ENCODE peak calls at places on chromosomes 4 and X, in ten cellular contexts. B is HFF-Myc, X is sigmoid colon, O is fibroblast of pulmonary artery, R is NB4, N is breast epithelium, G is lung, Z is OCI-LY7, K is lower lobe of right lung, M is fibroblast of the aortic adventitia. W is an unnamed sample.

GRCh38 chrX:132127748-132128147 is at the start of gene FRMD7:
- DNase-seq in M (no peak), K (no peak), X (no peak), O (peak; percentile 6), B (no peak), R (no peak), Z (no peak), N (no peak), G (no peak), W (no peak)

GRCh38 chrX:23503835-23504539 is 163.3 kb upstream of the PRDX4 start:
- DNase-seq in K (peak; percentile 70), Z (no peak), N (peak; percentile 83), X (peak; percentile 57), B (peak; percentile 64), G (peak; percentile 83), O (peak; percentile 73), R (no peak), M (peak; percentile 63), W (peak; percentile 85)

GRCh38 chr4:153593166-153593565 is 90.9 kb upstream of the TLR2 start:
- DNase-seq in O (no peak), N (no peak), G (no peak), B (no peak), K (no peak), X (no peak), R (no peak), M (no peak), Z (no peak), W (no peak)

GRCh38 chr4:17324431-17324830 is 187.5 kb downstream of the QDPR start:
- DNase-seq in N (no peak), G (no peak), M (peak; percentile 84), B (no peak), X (no peak), K (no peak), O (peak; percentile 76), R (peak; percentile 68), Z (peak; percentile 69), W (peak; percentile 44)

GRCh38 chrX:23742693-23743622 is at the start of gene ACOT9:
- DNase-seq in O (peak; percentile 97), B (peak; percentile 66), X (peak; percentile 99), Z (peak; percentile 79), K (peak; percentile 95), R (peak; percentile 87), G (peak; percentile 90), M (peak; percentile 95), N (peak; percentile 80), W (peak; percentile 91)

GRCh38 chrX:53190363-53190960 is 34.5 kb downstream of the KDM5C start:
- DNase-seq in B (no peak), X (no peak), M (no peak), O (peak; percentile 3), K (no peak), R (peak; percentile 15), Z (peak; percentile 12), G (no peak), N (no peak), W (no peak)

GRCh38 chr4:172830295-172830764 is 338.3 kb upstream of the GALNT7 start:
- DNase-seq in B (no peak), M (peak; percentile 40), Z (peak; percentile 43), O (peak; percentile 34), X (no peak), K (no peak), R (peak; percentile 21), G (no peak), N (no peak), W (no peak)

GRCh38 chr4:7358100-7358735 is 76.5 kb downstream of the PSAPL1 start:
- DNase-seq in X (peak; percentile 76), O (peak; percentile 68), R (no peak), N (no peak), B (peak; percentile 61), G (peak; percentile 66), M (peak; percentile 64), K (no peak), Z (no peak), W (peak; percentile 70)

GRCh38 chrX:65686246-65686645 is 18.8 kb downstream of the MSN start:
- DNase-seq in M (no peak), R (peak; percentile 27), B (no peak), G (no peak), Z (no peak), O (no peak), N (no peak), K (no peak), X (no peak), W (no peak)

GRCh38 chrX:37905436-37906147 is 58.2 kb upstream of the DYNLT3 start:
- DNase-seq in N (no peak), M (peak; percentile 6), X (no peak), B (no peak), Z (no peak), K (no peak), O (peak; percentile 8), R (peak; percentile 59), G (no peak), W (peak; percentile 40)

GRCh38 chrX:132532955-132533354 is 44.1 kb upstream of the MBNL3 start:
- DNase-seq in B (peak; percentile 7), G (no peak), N (no peak), O (peak; percentile 0), Z (no peak), X (no peak), K (no peak), R (no peak), M (peak; percentile 1), W (peak; percentile 76)

GRCh38 chrX:110268875-110269274 is 49.0 kb downstream of the AMMECR1 start:
- DNase-seq in R (peak; percentile 2), G (no peak), O (peak; percentile 20), N (no peak), M (no peak), X (no peak), K (no peak), Z (no peak), B (no peak), W (no peak)

GRCh38 chr4:16646459-16646858 is 252.0 kb downstream of the LDB2 start:
- DNase-seq in R (no peak), X (no peak), Z (no peak), N (no peak), G (no peak), K (no peak), O (no peak), M (no peak), B (no peak), W (no peak)

DNA sequence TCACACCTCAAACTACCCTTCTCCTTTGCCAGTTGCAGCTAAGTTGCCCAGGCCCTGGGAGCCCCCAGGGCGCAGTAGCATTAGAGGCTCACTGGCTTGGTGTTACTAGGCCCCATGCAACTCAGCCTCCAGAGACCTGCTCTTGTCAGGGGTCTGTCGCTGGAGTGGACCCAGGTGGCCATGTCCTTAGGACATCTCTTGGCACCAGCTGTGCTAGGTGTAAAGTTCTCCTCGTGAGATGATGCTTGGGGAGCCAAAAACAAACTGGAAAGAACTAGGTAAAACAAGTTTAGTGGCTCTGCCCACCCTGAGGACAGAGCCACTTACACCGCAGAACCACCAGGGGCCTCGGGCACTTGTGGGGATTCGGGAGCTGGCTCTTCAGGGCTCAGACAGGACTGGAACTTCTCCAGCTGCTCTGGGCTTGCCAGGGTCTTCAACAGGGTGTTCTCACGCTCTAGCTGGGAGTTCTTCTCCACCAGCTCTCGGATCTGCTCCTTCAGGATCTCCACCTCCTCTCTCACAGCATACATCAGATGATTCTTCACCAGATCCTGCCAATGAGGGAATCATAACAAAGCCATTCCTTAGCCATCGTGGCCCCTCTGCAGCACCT is 61.3 kb downstream of the TSC22D3 start:
- DNase-seq in M (no peak), Z (no peak), O (peak; percentile 57), B (no peak), X (no peak), G (no peak), N (no peak), K (peak; percentile 54), R (peak; percentile 22), W (no peak)
- TF ChIP-seq CTCF in M (peak; percentile 10), Z (peak; percentile 33), O (peak; percentile 15), B (no peak), X (peak; percentile 11), G (no peak), N (no peak), K (peak; percentile 25), R (peak; percentile 27), W (no peak)

DNA sequence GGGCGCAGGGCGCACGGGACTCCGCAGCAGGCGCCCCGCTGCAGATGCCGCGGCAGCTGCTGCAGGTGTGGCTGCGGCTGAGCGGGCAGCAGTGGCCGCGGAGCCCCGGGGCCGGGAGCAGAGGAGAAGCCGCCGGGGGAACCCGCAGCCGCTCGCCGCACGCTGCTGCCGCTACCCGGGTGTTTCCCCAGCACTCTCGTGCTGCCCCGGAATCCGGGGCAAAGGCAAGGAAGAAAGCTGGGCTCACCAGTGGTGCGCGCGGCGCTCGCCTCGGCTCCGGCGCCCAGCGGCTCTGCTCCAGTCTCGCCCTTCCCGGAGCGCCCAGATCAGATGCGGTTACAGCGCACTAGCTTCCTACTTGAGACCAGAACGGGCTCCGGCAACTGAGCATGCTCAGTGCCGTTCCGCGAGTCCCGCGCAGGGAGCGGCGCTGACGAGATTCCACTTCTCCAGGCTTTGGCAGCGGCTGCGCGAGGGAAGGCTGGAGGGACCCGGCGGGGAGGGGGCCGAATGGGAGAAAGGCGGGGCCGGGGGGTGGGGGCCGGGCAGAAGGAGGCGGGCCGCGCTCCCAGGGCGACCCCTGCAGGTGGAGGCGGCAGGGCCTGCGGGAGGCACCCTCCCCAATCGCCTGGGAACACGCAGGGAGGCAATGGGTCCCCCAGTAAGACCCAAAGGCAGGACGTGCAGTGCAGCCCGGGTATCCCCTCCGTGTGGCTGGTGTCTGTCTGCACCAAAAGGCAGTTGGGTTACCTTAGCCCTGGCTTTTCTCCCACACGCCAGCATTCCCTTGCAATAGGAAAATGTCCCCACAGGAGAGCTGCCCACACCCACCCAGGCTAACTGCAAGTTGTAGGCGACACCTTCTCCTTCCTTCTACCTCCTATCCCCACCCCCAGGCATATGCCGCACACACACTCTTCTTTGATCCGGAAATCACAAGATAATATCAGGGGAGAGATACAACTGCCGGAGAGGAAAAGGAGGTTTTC is at the start of gene APBB2:
- DNase-seq in B (peak; percentile 88), Z (peak; percentile 87), O (peak; percentile 98), K (peak; percentile 95), M (peak; percentile 95), G (peak; percentile 95), X (peak; percentile 98), R (peak; percentile 97), N (peak; percentile 94), W (peak; percentile 97)
- H3K4me3 ChIP-seq in B (peak within 1 kb of the TSS; percentile 84), Z (peak within 1 kb of the TSS; percentile 90), O (peak within 1 kb of the TSS; percentile 96), K (peak within 1 kb of the TSS; percentile 82), M (peak within 1 kb of the TSS; percentile 96), G (peak within 1 kb of the TSS; percentile 77), X (peak within 1 kb of the TSS; percentile 65), R (peak within 1 kb of the TSS; percentile 63), N (peak within 1 kb of the TSS; percentile 87), W (peak within 1 kb of the TSS; percentile 65)

GRCh38 chr4:84800256-84800655 is 166.2 kb downstream of the WDFY3 start:
- DNase-seq in G (no peak), R (no peak), O (no peak), B (no peak), K (no peak), Z (no peak), N (no peak), X (no peak), M (no peak), W (peak; percentile 11)
- TF ChIP-seq CTCF in G (no peak), R (no peak), O (no peak), B (no peak), K (no peak), Z (no peak), N (no peak), X (no peak), M (no peak), W (no peak)

DNA sequence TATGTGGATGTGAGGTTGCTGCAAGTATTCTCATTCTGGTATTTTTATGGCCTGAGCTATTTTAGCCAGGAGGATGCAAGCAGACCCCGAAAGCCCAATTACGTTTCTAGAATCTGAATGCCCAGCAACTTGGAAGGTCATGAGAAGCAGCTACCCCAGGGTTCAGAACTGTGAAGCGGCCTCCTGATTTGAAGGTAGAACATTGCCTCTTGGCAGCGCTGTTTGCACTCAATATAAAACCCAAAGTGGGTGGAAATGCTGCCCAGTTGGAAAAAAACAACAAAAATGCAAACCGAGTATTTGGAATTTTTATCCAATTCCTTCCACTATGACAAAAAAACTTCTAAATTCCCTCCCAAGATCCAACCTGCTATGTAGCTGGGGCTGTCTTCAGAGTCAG is 103.4 kb upstream of the RBPJ start:
- DNase-seq in G (no peak), O (no peak), N (no peak), K (no peak), Z (no peak), X (no peak), M (no peak), B (no peak), R (no peak), W (no peak)
- H3K4me3 ChIP-seq in G (no peak overlapping the region), O (no peak overlapping the region), N (no peak overlapping the region), K (no peak overlapping the region), Z (no peak overlapping the region), X (no peak overlapping the region), M (no peak overlapping the region), B (no peak overlapping the region), R (no peak overlapping the region), W (no peak overlapping the region)